ENCODE peak calls at places on chromosomes 7 and 10, in four cellular contexts. One of them, this sample, is unnamed.

GRCh38 chr10:118504044-118504944 is 91.2 kb downstream of the PRLHR start:
- DNase-seq in cardiac muscle cell: no peak
- DNase-seq in heart right ventricle: no peak
- DNase-seq in SJSA1: peak; percentile 59
- DNase-seq in this sample: no peak

GRCh38 chr7:143435266-143435665 is 8.0 kb upstream of the TAS2R60 start:
- DNase-seq in heart right ventricle: no peak
- DNase-seq in SJSA1: no peak
- DNase-seq in cardiac muscle cell: no peak
- DNase-seq in this sample: no peak

GRCh38 chr10:25966846-25967245 is 32.8 kb downstream of the MYO3A start:
- DNase-seq in cardiac muscle cell: no peak
- DNase-seq in heart right ventricle: no peak
- DNase-seq in SJSA1: no peak
- DNase-seq in this sample: no peak

GRCh38 chr7:22853674-22854157 is 31.1 kb upstream of the TOMM7 start:
- DNase-seq in SJSA1: no peak
- DNase-seq in heart right ventricle: no peak
- DNase-seq in cardiac muscle cell: peak; percentile 25
- DNase-seq in this sample: peak; percentile 65

GRCh38 chr7:103856929-103857328 is 132.5 kb downstream of the RELN start:
- DNase-seq in heart right ventricle: no peak
- DNase-seq in SJSA1: no peak
- DNase-seq in cardiac muscle cell: no peak
- DNase-seq in this sample: no peak

GRCh38 chr7:6558837-6559236 is 7.6 kb upstream of the GRID2IP start:
- DNase-seq in SJSA1: peak; percentile 58
- DNase-seq in heart right ventricle: no peak
- DNase-seq in cardiac muscle cell: peak; percentile 53
- DNase-seq in this sample: no peak

GRCh38 chr10:72079356-72079755 is 9.0 kb downstream of the SPOCK2 start:
- DNase-seq in SJSA1: no peak
- DNase-seq in cardiac muscle cell: no peak
- DNase-seq in heart right ventricle: no peak
- DNase-seq in this sample: peak; percentile 85

GRCh38 chr10:70367195-70367796 is 15.1 kb downstream of the LRRC20 start:
- DNase-seq in SJSA1: peak; percentile 53
- DNase-seq in cardiac muscle cell: no peak
- DNase-seq in heart right ventricle: no peak
- DNase-seq in this sample: no peak

GRCh38 chr7:44638611-44639557 is 32.5 kb downstream of the OGDH start:
- DNase-seq in cardiac muscle cell: no peak
- DNase-seq in SJSA1: peak; percentile 92
- DNase-seq in heart right ventricle: peak; percentile 54
- DNase-seq in this sample: peak; percentile 80

GRCh38 chr10:47351899-47352815 is 4.0 kb downstream of the RBP3 start:
- DNase-seq in cardiac muscle cell: no peak
- DNase-seq in heart right ventricle: no peak
- DNase-seq in SJSA1: no peak
- DNase-seq in this sample: no peak

GRCh38 chr10:69789164-69789576 is 12.5 kb upstream of the COL13A1 start:
- DNase-seq in heart right ventricle: no peak
- DNase-seq in SJSA1: no peak
- DNase-seq in cardiac muscle cell: no peak
- DNase-seq in this sample: no peak

GRCh38 chr7:96495751-96496216 is 173.9 kb upstream of the SLC25A13 start:
- DNase-seq in heart right ventricle: no peak
- DNase-seq in cardiac muscle cell: no peak
- DNase-seq in SJSA1: no peak
- DNase-seq in this sample: no peak

GRCh38 chr10:119253433-119254174 is 46.2 kb downstream of the GRK5 start:
- DNase-seq in heart right ventricle: peak; percentile 73
- DNase-seq in SJSA1: peak; percentile 92
- DNase-seq in cardiac muscle cell: no peak
- DNase-seq in this sample: no peak

GRCh38 chr10:122140941-122141623 is 130.0 kb upstream of the BTBD16 start:
- DNase-seq in heart right ventricle: peak; percentile 93
- DNase-seq in cardiac muscle cell: no peak
- DNase-seq in SJSA1: peak; percentile 93
- DNase-seq in this sample: no peak

GRCh38 chr10:5323446-5323845 is 41.3 kb upstream of the UCN3 start:
- DNase-seq in cardiac muscle cell: no peak
- DNase-seq in SJSA1: no peak
- DNase-seq in heart right ventricle: no peak
- DNase-seq in this sample: no peak

GRCh38 chr10:112955736-112956421 is 5.8 kb downstream of the TCF7L2 start:
- DNase-seq in SJSA1: no peak
- DNase-seq in cardiac muscle cell: no peak
- DNase-seq in heart right ventricle: no peak
- DNase-seq in this sample: no peak

GRCh38 chr10:113431807-113432206 is 121.0 kb upstream of the HABP2 start:
- DNase-seq in SJSA1: no peak
- DNase-seq in cardiac muscle cell: no peak
- DNase-seq in heart right ventricle: no peak
- DNase-seq in this sample: no peak

GRCh38 chr7:73822319-73823173 is 8.2 kb upstream of the CLDN4 start:
- DNase-seq in SJSA1: peak; percentile 98
- DNase-seq in heart right ventricle: no peak
- DNase-seq in cardiac muscle cell: no peak
- DNase-seq in this sample: no peak

GRCh38 chr7:8115547-8116402 is 146.2 kb downstream of the ICA1 start:
- DNase-seq in heart right ventricle: no peak
- DNase-seq in SJSA1: no peak
- DNase-seq in cardiac muscle cell: no peak
- DNase-seq in this sample: peak; percentile 38

GRCh38 chr7:130490888-130491771 is 755 bp upstream of the MEST start:
- DNase-seq in heart right ventricle: peak; percentile 29
- DNase-seq in cardiac muscle cell: peak; percentile 49
- DNase-seq in SJSA1: no peak
- DNase-seq in this sample: no peak

GRCh38 chr7:129797224-129797789 is 155.5 kb downstream of the UBE2H start:
- DNase-seq in heart right ventricle: no peak
- DNase-seq in cardiac muscle cell: peak; percentile 11
- DNase-seq in SJSA1: no peak
- DNase-seq in this sample: no peak

GRCh38 chr7:30752484-30752883 is 549 bp downstream of the INMT start:
- DNase-seq in heart right ventricle: no peak
- DNase-seq in SJSA1: no peak
- DNase-seq in cardiac muscle cell: no peak
- DNase-seq in this sample: no peak
- H3K4me3 ChIP-seq in heart right ventricle: peak overlapping the region; percentile 38
- H3K4me3 ChIP-seq in SJSA1: no peak overlapping the region
- H3K4me3 ChIP-seq in cardiac muscle cell: no peak overlapping the region
- H3K4me3 ChIP-seq in this sample: no peak overlapping the region

GRCh38 chr7:28882896-28883470 is 75.1 kb downstream of the TRIL start:
- DNase-seq in cardiac muscle cell: no peak
- DNase-seq in heart right ventricle: no peak
- DNase-seq in SJSA1: no peak
- DNase-seq in this sample: no peak
- H3K27me3 ChIP-seq in cardiac muscle cell: peaks cover 3% of the 10 kb centered on the region
- H3K27me3 ChIP-seq in heart right ventricle: peaks cover 34% of the 10 kb centered on the region
- H3K27me3 ChIP-seq in SJSA1: peaks cover 3% of the 10 kb centered on the region
- H3K27me3 ChIP-seq in this sample: no peaks in the 10 kb centered on the region

DNA sequence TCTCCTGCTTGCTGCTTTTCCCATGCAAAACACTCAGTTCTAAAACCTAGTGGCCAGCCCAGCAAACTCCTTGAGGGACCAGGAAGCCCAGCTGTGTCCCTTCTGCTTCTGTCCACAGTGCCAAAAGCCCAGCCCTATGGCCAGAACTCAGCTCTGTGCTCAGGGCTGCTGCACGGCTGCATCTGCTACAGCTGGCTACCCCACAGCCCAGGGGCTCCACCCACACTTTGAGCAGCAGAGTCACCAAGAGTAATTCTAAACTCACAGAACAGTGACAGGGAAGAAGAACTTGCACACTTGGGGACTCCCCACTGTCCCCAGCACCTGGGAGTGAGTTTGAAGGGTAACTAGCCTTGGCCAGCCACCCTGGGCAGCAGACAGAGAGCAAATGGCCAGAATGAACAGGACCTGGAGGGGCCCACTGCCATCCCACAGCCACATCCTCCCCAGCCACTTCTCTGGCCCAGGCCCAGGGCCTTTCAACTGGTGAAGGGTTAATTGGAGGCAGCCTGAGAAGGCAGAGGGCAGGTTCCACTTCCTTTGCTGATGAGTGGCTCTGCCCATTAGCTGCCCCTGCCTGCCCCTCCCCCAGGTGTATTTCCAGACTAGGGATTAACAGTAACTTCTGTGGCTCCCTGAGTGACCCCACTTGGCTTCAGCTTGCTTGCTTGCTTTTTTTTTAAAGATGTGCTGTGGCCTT is 28.1 kb upstream of the TRIM8 start:
- DNase-seq in heart right ventricle: peak; percentile 75
- DNase-seq in SJSA1: no peak
- DNase-seq in cardiac muscle cell: peak; percentile 65
- DNase-seq in this sample: no peak
- H3K4me1 ChIP-seq in heart right ventricle: peaks cover 86% of the 10 kb centered on the region
- H3K4me1 ChIP-seq in SJSA1: peaks cover 22% of the 10 kb centered on the region
- H3K4me1 ChIP-seq in cardiac muscle cell: peaks cover 66% of the 10 kb centered on the region
- H3K4me1 ChIP-seq in this sample: peaks cover 37% of the 10 kb centered on the region

GRCh38 chr10:124318811-124319210 is 99.9 kb downstream of the OAT start:
- DNase-seq in heart right ventricle: no peak
- DNase-seq in cardiac muscle cell: no peak
- DNase-seq in SJSA1: peak; percentile 23
- DNase-seq in this sample: no peak

GRCh38 chr10:124313374-124313773 is 105.3 kb downstream of the OAT start:
- DNase-seq in cardiac muscle cell: no peak
- DNase-seq in SJSA1: no peak
- DNase-seq in heart right ventricle: no peak
- DNase-seq in this sample: no peak

GRCh38 chr10:124316316-124316715 is 102.4 kb downstream of the OAT start:
- DNase-seq in cardiac muscle cell: no peak
- DNase-seq in SJSA1: no peak
- DNase-seq in heart right ventricle: no peak
- DNase-seq in this sample: no peak

GRCh38 chr10:124318076-124318475 is 100.6 kb downstream of the OAT start:
- DNase-seq in SJSA1: peak; percentile 28
- DNase-seq in heart right ventricle: no peak
- DNase-seq in cardiac muscle cell: no peak
- DNase-seq in this sample: no peak

GRCh38 chr10:124315599-124316270 is 103.0 kb downstream of the OAT start:
- DNase-seq in SJSA1: peak; percentile 6
- DNase-seq in cardiac muscle cell: no peak
- DNase-seq in heart right ventricle: no peak
- DNase-seq in this sample: no peak
- H3K4me3 ChIP-seq in SJSA1: no peak overlapping the region
- H3K4me3 ChIP-seq in cardiac muscle cell: no peak overlapping the region
- H3K4me3 ChIP-seq in heart right ventricle: no peak overlapping the region
- H3K4me3 ChIP-seq in this sample: no peak overlapping the region

GRCh38 chr7:1354661-1355567 is 104.4 kb downstream of the MICALL2 start:
- DNase-seq in cardiac muscle cell: no peak
- DNase-seq in SJSA1: no peak
- DNase-seq in heart right ventricle: no peak
- DNase-seq in this sample: peak; percentile 9

GRCh38 chr7:1349351-1349761 is 109.9 kb downstream of the MICALL2 start:
- DNase-seq in cardiac muscle cell: no peak
- DNase-seq in heart right ventricle: no peak
- DNase-seq in SJSA1: no peak
- DNase-seq in this sample: no peak

GRCh38 chr7:1352656-1353286 is 106.5 kb downstream of the MICALL2 start:
- DNase-seq in SJSA1: no peak
- DNase-seq in cardiac muscle cell: no peak
- DNase-seq in heart right ventricle: no peak
- DNase-seq in this sample: no peak

GRCh38 chr7:1348836-1349335 is 110.4 kb downstream of the MICALL2 start:
- DNase-seq in heart right ventricle: no peak
- DNase-seq in cardiac muscle cell: no peak
- DNase-seq in SJSA1: no peak
- DNase-seq in this sample: no peak

DNA sequence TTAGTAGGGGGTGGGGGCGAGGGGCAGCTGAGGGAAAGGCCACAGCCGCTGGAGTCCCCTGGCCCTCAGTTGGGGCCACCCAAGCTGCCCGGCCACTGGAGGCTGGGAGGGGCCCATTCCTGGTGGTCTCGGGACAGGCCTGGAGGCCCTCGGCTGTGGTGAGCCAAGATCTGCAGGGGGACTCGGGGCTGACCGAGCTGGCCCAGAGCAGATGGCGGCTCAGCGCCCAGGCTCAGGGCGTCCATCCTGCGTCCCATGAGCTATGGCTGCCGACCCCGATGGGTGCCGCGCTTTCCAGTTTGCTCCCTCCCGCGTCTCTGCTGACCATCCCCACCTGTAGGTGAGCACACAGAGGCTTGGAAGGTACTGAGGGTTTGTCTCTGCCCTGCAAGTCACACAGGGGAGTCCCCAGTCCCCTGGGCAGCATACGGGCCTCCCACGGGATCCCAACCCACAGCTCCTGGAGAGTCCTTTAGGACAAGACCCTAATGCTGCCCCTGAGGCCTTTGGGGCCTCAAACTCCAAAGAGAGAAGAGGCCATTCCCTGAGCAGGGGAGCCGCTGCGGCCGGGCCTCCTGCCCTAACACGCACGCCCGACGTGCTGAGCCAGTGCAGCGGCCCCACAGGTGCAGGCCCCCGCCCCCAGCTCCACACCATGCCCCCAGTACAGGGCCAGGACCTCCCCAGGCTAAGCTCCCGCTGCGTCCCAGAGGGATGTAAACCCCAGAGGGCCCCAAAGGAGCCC is 107.2 kb downstream of the MICALL2 start:
- DNase-seq in SJSA1: no peak
- DNase-seq in heart right ventricle: no peak
- DNase-seq in cardiac muscle cell: no peak
- DNase-seq in this sample: no peak
- H3K27me3 ChIP-seq in SJSA1: peaks cover 74% of the 10 kb centered on the region
- H3K27me3 ChIP-seq in heart right ventricle: peaks cover 65% of the 10 kb centered on the region
- H3K27me3 ChIP-seq in cardiac muscle cell: no peaks in the 10 kb centered on the region
- H3K27me3 ChIP-seq in this sample: no peaks in the 10 kb centered on the region

GRCh38 chr10:89592539-89592938 is 52.5 kb downstream of the PANK1 start:
- DNase-seq in cardiac muscle cell: no peak
- DNase-seq in SJSA1: no peak
- DNase-seq in heart right ventricle: no peak
- DNase-seq in this sample: no peak
- H3K4me1 ChIP-seq in cardiac muscle cell: peaks cover 30% of the 10 kb centered on the region
- H3K4me1 ChIP-seq in SJSA1: peaks cover 11% of the 10 kb centered on the region
- H3K4me1 ChIP-seq in heart right ventricle: peaks cover 19% of the 10 kb centered on the region
- H3K4me1 ChIP-seq in this sample: no peaks in the 10 kb centered on the region

This sample was measured in CD4-positive, alpha-beta memory T cell.